ENCODE peak calls at places on chromosomes 2 and 18, in ten cellular contexts. Y is A549, E is K562, Q is adrenal gland, M is HCT116, T is heart left ventricle, B is transverse colon, O is GM12878, W is uterus, G is ovary. S is an unnamed sample. For H3K4me1, the result is how much of the 10 kb centered on the place peaks cover.

GRCh38 chr18:57023483-57023882 is 123.4 kb upstream of the BOD1L2 start:
- DNase-seq in Y (no peak), E (no peak), Q (no peak), M (no peak), T (no peak), B (no peak), O (peak), W (no peak), G (no peak), S (no peak)

GRCh38 chr2:237720962-237721361 is 77.6 kb upstream of the RBM44 start:
- DNase-seq in Y (no peak), E (no peak), Q (peak), M (no peak), T (no peak), B (no peak), O (no peak), W (no peak), G (no peak), S (no peak)

GRCh38 chr18:47054369-47054768 is 18.9 kb upstream of the ELOA2 start:
- DNase-seq in Y (no peak), E (no peak), Q (no peak), M (no peak), T (no peak), B (no peak), O (no peak), W (no peak), G (no peak), S (no peak)

GRCh38 chr2:161488131-161488699 is 72.1 kb downstream of the TBR1 start:
- DNase-seq in Y (no peak), E (no peak), Q (no peak), M (no peak), T (no peak), B (no peak), O (no peak), W (no peak), G (no peak), S (no peak)

GRCh38 chr2:128424406-128424805 is 105.7 kb upstream of the HS6ST1 start:
- DNase-seq in Y (no peak), E (no peak), Q (no peak), M (no peak), T (no peak), B (no peak), O (no peak), W (no peak), G (no peak), S (peak)

GRCh38 chr2:158204741-158205165 is 103.1 kb downstream of the UPP2 start:
- DNase-seq in Y (no peak), E (no peak), Q (no peak), M (no peak), T (no peak), B (no peak), O (no peak), W (no peak), G (no peak), S (no peak)

GRCh38 chr2:161613161-161613560 is 11.1 kb upstream of the SLC4A10 start:
- DNase-seq in Y (no peak), E (no peak), Q (no peak), M (no peak), T (no peak), B (no peak), O (no peak), W (no peak), G (no peak), S (no peak)

GRCh38 chr2:95121150-95121494 is 486 bp downstream of the MRPS5 start:
- DNase-seq in Y (no peak), E (no peak), Q (no peak), M (no peak), T (no peak), B (no peak), O (peak), W (no peak), G (no peak), S (no peak)

GRCh38 chr2:232382331-232383225 is 4.0 kb downstream of the ALPP start:
- DNase-seq in Y (no peak), E (no peak), Q (no peak), M (no peak), T (peak), B (no peak), O (no peak), W (no peak), G (no peak), S (no peak)

GRCh38 chr2:46978696-46979095 is 63.1 kb upstream of the MCFD2 start:
- DNase-seq in Y (no peak), E (no peak), Q (no peak), M (no peak), T (no peak), B (no peak), O (no peak), W (no peak), G (no peak), S (no peak)

GRCh38 chr18:76412818-76413565 is 82.0 kb downstream of the ZNF516 start:
- DNase-seq in Y (no peak), E (no peak), Q (peak), M (no peak), T (no peak), B (peak), O (no peak), W (peak), G (no peak), S (no peak)

GRCh38 chr2:32005371-32005976 is 5.3 kb downstream of the MEMO1 start:
- DNase-seq in Y (no peak), E (no peak), Q (no peak), M (no peak), T (no peak), B (no peak), O (no peak), W (no peak), G (no peak), S (no peak)

GRCh38 chr2:153268941-153269461 is 209.6 kb downstream of the RPRM start:
- DNase-seq in Y (no peak), E (no peak), Q (no peak), M (no peak), T (no peak), B (no peak), O (no peak), W (no peak), G (no peak), S (no peak)

GRCh38 chr2:176414641-176415040 is 145.4 kb downstream of the MTX2 start:
- DNase-seq in Y (no peak), E (no peak), Q (no peak), M (no peak), T (no peak), B (no peak), O (no peak), W (no peak), G (no peak), S (no peak)

GRCh38 chr18:78639597-78639950 is 340.0 kb upstream of the SALL3 start:
- DNase-seq in Y (no peak), E (no peak), Q (no peak), M (no peak), T (no peak), B (no peak), O (no peak), W (no peak), G (no peak), S (no peak)

DNA sequence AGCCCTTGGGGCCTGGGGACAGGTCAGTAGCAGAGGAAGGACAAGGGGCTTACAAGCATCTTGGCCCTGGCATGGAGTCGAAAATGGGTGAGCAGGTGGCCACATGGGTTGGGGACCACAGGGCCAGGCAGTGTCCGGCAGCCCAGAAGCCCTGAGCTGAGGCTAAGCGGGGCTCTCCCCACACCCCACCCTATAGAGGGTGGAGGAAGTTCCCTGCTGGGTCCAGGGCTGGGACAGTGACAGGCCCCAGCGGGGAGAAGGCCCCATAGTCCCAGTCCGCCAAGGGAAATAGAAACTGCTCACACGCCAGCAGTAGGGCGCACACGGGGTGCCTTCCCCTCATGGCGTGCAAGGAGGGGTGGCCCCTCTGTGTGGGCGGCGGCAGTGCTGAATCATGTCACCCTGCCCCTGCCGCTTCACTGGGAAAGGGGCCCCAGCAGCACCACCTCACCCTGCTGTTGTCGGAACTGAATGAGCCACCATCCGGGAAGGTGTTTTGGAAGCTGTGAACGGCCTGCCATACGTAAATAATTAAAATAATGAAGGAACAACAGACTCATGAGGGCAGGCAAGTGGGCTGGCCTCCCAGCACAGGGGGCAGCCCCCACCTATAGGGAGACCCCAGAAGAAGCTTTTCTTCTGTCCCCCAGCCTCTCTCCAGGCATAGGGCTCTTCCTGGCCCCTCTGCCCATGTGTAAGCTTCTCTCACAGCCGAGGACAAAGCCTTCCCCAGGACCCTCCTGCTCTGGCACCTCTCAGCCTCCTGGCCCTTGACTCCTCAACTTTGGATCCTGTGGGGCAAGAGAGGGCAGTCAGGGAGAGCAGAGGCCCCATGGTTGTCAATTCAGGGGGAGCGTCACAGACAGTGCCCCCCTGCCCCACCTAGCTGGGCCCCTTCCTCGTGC is 12.7 kb upstream of the DUSP2 start:
- DNase-seq in Y (no peak), E (peak), Q (no peak), M (no peak), T (peak), B (no peak), O (peak), W (no peak), G (no peak), S (peak)
- TF ChIP-seq POLR2A in Y (no peak), E (peak), Q (no peak), M (no peak), T (no peak), B (no peak), O (peak), W (no peak), G (no peak), S (no peak)

GRCh38 chr2:126664234-126664633 is 8.3 kb downstream of the GYPC start:
- DNase-seq in Y (no peak), E (no peak), Q (no peak), M (no peak), T (no peak), B (peak), O (peak), W (no peak), G (no peak), S (no peak)
- H3K4me1 ChIP-seq in Y (under half), E (half or more), Q (half or more), M (under half), T (half or more), B (half or more), O (half or more), W (under half), G (under half), S (half or more)

DNA sequence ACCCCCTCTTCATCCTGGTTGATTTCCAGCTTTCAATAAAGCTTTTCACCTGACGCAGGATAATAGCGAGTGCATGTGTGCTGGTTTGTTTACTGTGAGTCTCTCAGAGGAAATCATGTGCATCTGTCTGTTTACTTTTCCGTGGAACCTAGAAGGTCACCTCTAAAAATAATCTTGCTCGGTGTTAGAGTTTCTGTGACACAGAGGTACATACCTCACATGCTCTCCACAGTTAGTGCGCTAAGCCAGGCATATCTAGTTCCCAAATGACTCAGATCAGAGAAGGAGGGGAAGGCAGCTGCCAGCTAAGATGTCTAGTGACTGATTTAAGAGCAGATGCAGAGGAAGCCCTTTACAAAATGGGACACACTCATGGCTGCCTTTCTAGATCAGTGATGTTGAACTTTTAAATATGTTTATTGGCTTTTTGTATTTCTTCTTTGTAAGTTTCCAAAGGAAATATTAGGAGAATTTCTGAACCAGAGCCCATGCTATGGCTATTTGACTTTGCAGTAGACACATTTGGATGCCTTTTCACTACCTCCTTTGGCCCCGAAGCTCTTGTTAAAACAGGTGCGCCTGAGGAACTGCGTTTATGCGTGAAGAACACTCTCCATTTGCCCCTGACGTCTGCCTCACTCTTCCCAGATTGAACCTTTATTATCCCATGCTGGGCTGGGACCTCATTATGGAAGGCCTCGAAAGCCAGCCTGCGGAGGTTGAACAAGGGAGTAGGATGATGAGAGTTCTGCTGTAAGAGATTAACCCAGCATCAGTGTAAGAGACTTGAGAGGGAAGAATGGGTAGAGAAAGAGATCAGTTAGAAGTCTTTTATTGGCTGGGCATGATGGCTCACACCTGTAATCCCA is 145.6 kb downstream of the FAM161A start:
- DNase-seq in Y (peak), E (no peak), Q (peak), M (no peak), T (no peak), B (no peak), O (peak), W (no peak), G (no peak), S (no peak)
- TF ChIP-seq POLR2A in Y (no peak), E (no peak), Q (no peak), M (no peak), T (no peak), B (no peak), O (peak), W (no peak), G (no peak), S (no peak)

GRCh38 chr2:218896501-218897393 is 16.1 kb downstream of the WNT10A start:
- DNase-seq in Y (peak), E (peak), Q (peak), M (no peak), T (no peak), B (peak), O (peak), W (no peak), G (peak), S (peak)
- H3K4me1 ChIP-seq in Y (under half), E (under half), Q (under half), M (half or more), T (under half), B (under half), O (half or more), W (under half), G (under half), S (under half)

GRCh38 chr2:27494284-27494943 is 586 bp downstream of the FNDC4 start:
- DNase-seq in Y (no peak), E (peak), Q (peak), M (no peak), T (peak), B (peak), O (no peak), W (peak), G (peak), S (peak)
- TF ChIP-seq POLR2A in Y (no peak), E (no peak), Q (peak), M (no peak), T (no peak), B (no peak), O (no peak), W (no peak), G (peak), S (no peak)

GRCh38 chr2:112155331-112156151 is 17.4 kb downstream of the FBLN7 start:
- DNase-seq in Y (no peak), E (no peak), Q (peak), M (no peak), T (no peak), B (no peak), O (no peak), W (no peak), G (no peak), S (peak)
- H3K4me1 ChIP-seq in Y (under half), E (under half), Q (under half), M (under half), T (under half), B (under half), O (under half), W (under half), G (under half), S (under half)

GRCh38 chr2:240237609-240238151 is 97.2 kb upstream of the OTOS start:
- DNase-seq in Y (no peak), E (peak), Q (peak), M (no peak), T (no peak), B (no peak), O (no peak), W (no peak), G (peak), S (peak)
- TF ChIP-seq POLR2A in Y (no peak), E (no peak), Q (no peak), M (no peak), T (no peak), B (no peak), O (no peak), W (no peak), G (no peak), S (no peak)

DNA sequence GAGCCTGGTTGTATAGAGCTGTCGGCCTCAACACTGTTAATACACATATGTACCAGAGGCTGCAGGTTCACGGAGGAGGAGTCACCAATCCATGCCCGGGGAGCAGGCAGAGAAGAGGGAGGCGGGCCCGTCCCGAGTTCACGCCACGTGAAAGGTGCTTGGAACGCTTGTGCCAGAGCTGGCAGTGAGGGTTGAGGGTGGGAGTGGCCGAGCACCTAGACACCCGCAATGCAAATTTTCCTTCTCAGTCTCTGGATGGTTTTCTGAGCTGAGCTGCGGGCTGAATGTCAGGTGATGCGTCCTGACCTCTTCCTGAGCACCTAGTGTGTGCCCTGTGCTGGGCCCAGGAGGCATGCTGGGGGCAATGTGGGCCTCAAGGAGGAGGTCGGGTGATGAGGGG is 52.2 kb downstream of the ODC1 start:
- DNase-seq in Y (no peak), E (no peak), Q (no peak), M (no peak), T (no peak), B (no peak), O (no peak), W (no peak), G (no peak), S (peak)
- H3K4me1 ChIP-seq in Y (under half), E (under half), Q (under half), M (under half), T (under half), B (under half), O (under half), W (under half), G (under half), S (half or more)

GRCh38 chr2:8120979-8121825 is 560.7 kb upstream of the ID2 start:
- DNase-seq in Y (no peak), E (no peak), Q (no peak), M (no peak), T (no peak), B (no peak), O (no peak), W (no peak), G (no peak), S (no peak)

GRCh38 chr2:8119782-8120551 is 561.9 kb upstream of the ID2 start:
- DNase-seq in Y (no peak), E (no peak), Q (peak), M (no peak), T (no peak), B (peak), O (peak), W (no peak), G (no peak), S (no peak)

GRCh38 chr2:8121826-8122505 is 559.9 kb upstream of the ID2 start:
- DNase-seq in Y (no peak), E (no peak), Q (no peak), M (no peak), T (no peak), B (no peak), O (no peak), W (no peak), G (no peak), S (no peak)

GRCh38 chr2:8116661-8117060 is 565.2 kb upstream of the ID2 start:
- DNase-seq in Y (no peak), E (no peak), Q (no peak), M (no peak), T (no peak), B (peak), O (peak), W (no peak), G (no peak), S (no peak)

GRCh38 chr2:8118940-8119781 is 562.7 kb upstream of the ID2 start:
- DNase-seq in Y (no peak), E (no peak), Q (no peak), M (no peak), T (no peak), B (peak), O (no peak), W (no peak), G (no peak), S (no peak)
- TF ChIP-seq POLR2A in Y (no peak), E (no peak), Q (no peak), M (no peak), T (no peak), B (no peak), O (no peak), W (no peak), G (no peak), S (no peak)

GRCh38 chr2:220198911-220199310 is 571.5 kb downstream of the SLC4A3 start:
- DNase-seq in Y (peak), E (no peak), Q (no peak), M (no peak), T (no peak), B (no peak), O (no peak), W (no peak), G (no peak), S (no peak)
- H3K4me1 ChIP-seq in Y (under half), E (under half), Q (under half), M (under half), T (under half), B (under half), O (under half), W (under half), G (under half), S (under half)